ENCODE peak calls at places on chromosome 1, in ten cellular contexts. N is cardiac muscle cell; Q is dorsolateral prefrontal cortex; H is activated CD4-positive, alpha-beta T cell treated with anti-CD3 and anti-CD28 coated beads for 48 hours; M is NCI-H1694; T is fibroblast of the aortic adventitia; A is NT2/D1; D is MV-4-11; B is astrocyte of the spinal cord; J is activated T-helper 9 cell treated with anti-CD3 and anti-CD28 coated beads, Interleukin-2, amount 50 U/mL, for 16 hours. E is an unnamed sample.
A peak's percentile ranks its signal among the peaks of the same experiment; 100 is the strongest.

GRCh38 chr1:32816676-32817158 is 441 bp downstream of the YARS1 start:
- DNase-seq in H (no peak), J (no peak), M (no peak), Q (peak; percentile 8), N (peak; percentile 45), A (no peak), B (peak; percentile 37), D (peak; percentile 31), T (peak; percentile 59), E (peak; percentile 35)

GRCh38 chr1:36885537-36886441 is 148.5 kb downstream of the GRIK3 start:
- DNase-seq in H (no peak), M (no peak), N (no peak), Q (no peak), A (peak; percentile 38), B (no peak), J (no peak), T (no peak), D (no peak), E (no peak)

GRCh38 chr1:183892351-183892793 is 87.5 kb downstream of the RGL1 start:
- DNase-seq in M (no peak), H (no peak), J (no peak), Q (no peak), B (no peak), T (no peak), A (no peak), D (peak; percentile 67), N (no peak), E (no peak)

GRCh38 chr1:234065794-234066447 is 161.4 kb downstream of the SLC35F3 start:
- DNase-seq in H (peak; percentile 81), T (peak; percentile 50), A (peak; percentile 77), N (peak; percentile 81), D (peak; percentile 21), J (peak; percentile 51), Q (peak; percentile 67), B (peak; percentile 65), M (peak; percentile 53), E (no peak)

GRCh38 chr1:206679738-206680211 is 4.9 kb upstream of the MAPKAPK2 start:
- DNase-seq in D (peak; percentile 95), N (no peak), Q (no peak), H (no peak), M (no peak), J (no peak), B (no peak), T (no peak), A (no peak), E (no peak)

GRCh38 chr1:239763850-239764249 is 327.8 kb upstream of the FMN2 start:
- DNase-seq in T (no peak), B (no peak), A (no peak), D (no peak), H (no peak), Q (no peak), J (no peak), N (no peak), M (no peak), E (no peak)

GRCh38 chr1:10431065-10431730 is 965 bp downstream of the CENPS start:
- DNase-seq in M (no peak), A (no peak), D (peak; percentile 22), Q (no peak), B (no peak), N (peak; percentile 12), T (peak; percentile 38), J (no peak), H (peak; percentile 31), E (no peak)

GRCh38 chr1:211830055-211830329 is 571 bp downstream of the LPGAT1 start:
- DNase-seq in M (peak; percentile 20), J (no peak), H (peak; percentile 24), N (no peak), T (no peak), A (peak; percentile 18), D (no peak), B (no peak), Q (no peak), E (no peak)

GRCh38 chr1:116933586-116934515 is 24.1 kb downstream of the PTGFRN start:
- DNase-seq in D (no peak), Q (no peak), T (no peak), A (no peak), B (no peak), H (no peak), N (no peak), M (no peak), J (no peak), E (no peak)

E was measured in GF-D8.